ENCODE peak calls at places on chromosomes 6 and 20, in seven cellular contexts. A is body of pancreas, O is HCT116, M is spleen, P is K562, Y is adrenal gland, G is tibial nerve. R is an unnamed sample.

GRCh38 chr6:143957679-143958274 is 50.3 kb downstream of the PLAGL1 start:
- DNase-seq in A (no peak), Y (no peak), M (no peak), G (no peak), P (no peak), O (no peak), R (no peak)

GRCh38 chr6:124073021-124073420 is 269.4 kb downstream of the NKAIN2 start:
- DNase-seq in O (no peak), A (no peak), P (no peak), M (no peak), Y (no peak), G (no peak), R (no peak)

GRCh38 chr20:38790210-38791053 is 15.1 kb upstream of the PPP1R16B start:
- DNase-seq in O (peak; percentile 68), M (no peak), A (no peak), G (no peak), P (peak; percentile 79), Y (no peak), R (peak; percentile 39)

GRCh38 chr20:36792422-36792821 is 18.9 kb upstream of the DSN1 start:
- DNase-seq in G (no peak), A (peak; percentile 20), P (peak; percentile 32), M (no peak), Y (no peak), O (peak; percentile 57), R (peak; percentile 37)

GRCh38 chr6:53300656-53301551 is 47.8 kb downstream of the ELOVL5 start:
- DNase-seq in O (no peak), M (peak; percentile 80), P (no peak), Y (peak; percentile 51), A (peak; percentile 10), G (no peak), R (peak; percentile 54)

GRCh38 chr6:70520575-70520974 is 46.2 kb upstream of the SDHAF4 start:
- DNase-seq in M (no peak), G (no peak), P (peak; percentile 17), Y (no peak), A (no peak), O (no peak), R (peak; percentile 19)

GRCh38 chr6:108167449-108167903 is 1.7 kb downstream of the NR2E1 start:
- DNase-seq in O (no peak), A (no peak), P (no peak), M (no peak), G (no peak), Y (no peak), R (peak; percentile 19)

GRCh38 chr6:84882768-84883766 is 118.7 kb upstream of the TBX18 start:
- DNase-seq in A (no peak), M (no peak), Y (no peak), P (no peak), O (no peak), G (no peak), R (no peak)

GRCh38 chr20:17571153-17571527 is 1.3 kb downstream of the DSTN start:
- DNase-seq in M (no peak), P (no peak), G (no peak), Y (no peak), O (no peak), A (no peak), R (peak; percentile 55)

GRCh38 chr20:17571967-17572638 is 2.2 kb downstream of the DSTN start:
- DNase-seq in Y (no peak), O (no peak), G (no peak), A (no peak), P (no peak), M (no peak), R (peak; percentile 13)

GRCh38 chr20:17568972-17569471 is 853 bp upstream of the DSTN start:
- DNase-seq in M (peak; percentile 83), A (peak; percentile 90), G (peak; percentile 72), P (peak; percentile 56), O (peak; percentile 91), Y (peak; percentile 82), R (peak; percentile 34)

GRCh38 chr20:17569616-17570346 is at the start of gene DSTN:
- DNase-seq in G (peak; percentile 88), P (peak; percentile 89), A (peak; percentile 94), O (peak; percentile 78), M (peak; percentile 98), Y (peak; percentile 95), R (peak; percentile 94)

DNA sequence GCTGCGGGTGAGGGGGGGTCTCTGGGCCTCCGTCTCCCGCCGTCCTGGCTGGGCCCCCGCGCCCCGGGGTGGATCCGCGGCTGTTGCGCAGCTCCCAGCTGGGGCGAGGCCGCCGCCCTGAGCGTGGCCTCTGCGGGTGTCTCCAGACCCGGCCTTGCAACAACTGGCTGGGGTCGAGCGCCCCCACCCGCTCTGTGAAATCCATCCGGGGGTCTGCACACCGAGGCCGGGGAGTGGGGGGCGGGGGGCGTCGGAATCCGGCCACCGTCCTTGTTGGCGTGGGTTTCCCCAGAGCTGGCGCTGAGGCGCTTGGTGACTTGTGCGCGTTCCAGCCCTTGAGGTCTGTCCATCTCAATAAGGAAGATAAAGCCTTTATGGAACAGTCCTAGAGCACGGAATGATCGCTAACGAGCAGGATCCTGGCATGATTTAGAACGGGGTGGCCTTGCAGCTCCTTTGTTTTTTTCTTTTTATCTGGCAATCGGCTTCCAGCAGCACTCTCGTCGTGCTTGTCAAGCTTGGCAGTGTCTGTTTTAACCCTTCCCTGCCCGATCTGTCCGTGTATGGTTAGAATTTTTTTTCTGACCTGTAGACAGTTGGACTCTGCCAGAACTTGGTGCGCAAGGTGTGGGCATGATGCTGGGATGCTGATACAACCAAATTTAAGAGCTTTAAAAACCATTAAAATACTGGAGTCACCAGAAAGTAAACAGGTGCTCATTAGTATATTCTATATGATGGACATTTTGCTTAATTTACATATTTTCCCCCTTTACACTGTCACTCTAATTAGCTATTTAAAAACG is 675 bp downstream of the DSTN start:
- DNase-seq in P (peak; percentile 58), A (peak; percentile 77), M (no peak), G (peak; percentile 23), O (peak; percentile 15), Y (peak; percentile 71), R (peak; percentile 75)
- TF ChIP-seq POLR2A in P (no peak), A (peak; percentile 36), M (peak; percentile 71), G (no peak), O (no peak), Y (peak; percentile 47), R (no peak)

GRCh38 chr20:64257107-64257757 is 1.7 kb downstream of the PCMTD2 start:
- DNase-seq in M (peak; percentile 47), O (no peak), A (no peak), G (no peak), Y (no peak), P (no peak), R (peak; percentile 26)

GRCh38 chr20:64254571-64255360 is 782 bp upstream of the PCMTD2 start:
- DNase-seq in P (no peak), M (peak; percentile 79), A (no peak), O (no peak), Y (no peak), G (no peak), R (no peak)

GRCh38 chr20:64254156-64254555 is 1.4 kb upstream of the PCMTD2 start:
- DNase-seq in G (no peak), Y (no peak), O (no peak), P (no peak), A (no peak), M (no peak), R (no peak)

GRCh38 chr20:64256282-64256947 is 867 bp downstream of the PCMTD2 start:
- DNase-seq in A (no peak), M (peak; percentile 70), O (no peak), G (no peak), P (peak; percentile 19), Y (no peak), R (peak; percentile 67)

GRCh38 chr20:64255361-64256281 is at the start of gene PCMTD2:
- DNase-seq in Y (peak; percentile 85), A (peak; percentile 82), O (peak; percentile 47), G (peak; percentile 75), M (peak; percentile 96), P (peak; percentile 91), R (peak; percentile 96)
- TF ChIP-seq POLR2A in Y (peak; percentile 56), A (peak; percentile 55), O (peak; percentile 62), G (peak; percentile 42), M (peak; percentile 50), P (peak; percentile 61), R (peak; percentile 45)

GRCh38 chr6:43768983-43769525 is 957 bp upstream of the VEGFA start:
- DNase-seq in Y (peak; percentile 55), G (peak; percentile 42), P (no peak), M (peak; percentile 70), A (peak; percentile 44), O (no peak), R (no peak)

GRCh38 chr6:43771210-43771857 is 1.3 kb downstream of the VEGFA start:
- DNase-seq in Y (peak; percentile 82), A (peak; percentile 84), M (peak; percentile 89), G (peak; percentile 41), P (peak; percentile 82), O (no peak), R (peak; percentile 77)

GRCh38 chr6:43769526-43770416 is at the start of gene VEGFA:
- DNase-seq in P (peak; percentile 94), G (peak; percentile 89), A (peak; percentile 89), O (peak; percentile 68), Y (peak; percentile 94), M (peak; percentile 97), R (peak; percentile 94)

GRCh38 chr6:43771858-43772570 is 2.0 kb downstream of the VEGFA start:
- DNase-seq in Y (peak; percentile 86), P (peak; percentile 90), G (peak; percentile 64), O (no peak), M (peak; percentile 91), A (peak; percentile 83), R (peak; percentile 80)

DNA sequence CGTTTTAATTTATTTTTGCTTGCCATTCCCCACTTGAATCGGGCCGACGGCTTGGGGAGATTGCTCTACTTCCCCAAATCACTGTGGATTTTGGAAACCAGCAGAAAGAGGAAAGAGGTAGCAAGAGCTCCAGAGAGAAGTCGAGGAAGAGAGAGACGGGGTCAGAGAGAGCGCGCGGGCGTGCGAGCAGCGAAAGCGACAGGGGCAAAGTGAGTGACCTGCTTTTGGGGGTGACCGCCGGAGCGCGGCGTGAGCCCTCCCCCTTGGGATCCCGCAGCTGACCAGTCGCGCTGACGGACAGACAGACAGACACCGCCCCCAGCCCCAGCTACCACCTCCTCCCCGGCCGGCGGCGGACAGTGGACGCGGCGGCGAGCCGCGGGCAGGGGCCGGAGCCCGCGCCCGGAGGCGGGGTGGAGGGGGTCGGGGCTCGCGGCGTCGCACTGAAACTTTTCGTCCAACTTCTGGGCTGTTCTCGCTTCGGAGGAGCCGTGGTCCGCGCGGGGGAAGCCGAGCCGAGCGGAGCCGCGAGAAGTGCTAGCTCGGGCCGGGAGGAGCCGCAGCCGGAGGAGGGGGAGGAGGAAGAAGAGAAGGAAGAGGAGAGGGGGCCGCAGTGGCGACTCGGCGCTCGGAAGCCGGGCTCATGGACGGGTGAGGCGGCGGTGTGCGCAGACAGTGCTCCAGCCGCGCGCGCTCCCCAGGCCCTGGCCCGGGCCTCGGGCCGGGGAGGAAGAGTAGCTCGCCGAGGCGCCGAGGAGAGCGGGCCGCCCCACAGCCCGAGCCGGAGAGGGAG is 602 bp downstream of the VEGFA start:
- DNase-seq in P (peak; percentile 87), A (peak; percentile 84), M (peak; percentile 89), G (peak; percentile 31), O (no peak), Y (peak; percentile 83), R (peak; percentile 78)
- TF ChIP-seq POLR2A in P (peak; percentile 68), A (peak; percentile 89), M (no peak), G (peak; percentile 9), O (no peak), Y (peak; percentile 39), R (peak; percentile 70)

GRCh38 chr6:20404641-20405032 is 3.0 kb downstream of the E2F3 start:
- DNase-seq in O (peak; percentile 72), Y (peak; percentile 31), G (no peak), A (peak; percentile 42), P (peak; percentile 91), M (peak; percentile 78), R (peak; percentile 83)

GRCh38 chr6:20403080-20403765 is 1.5 kb downstream of the E2F3 start:
- DNase-seq in G (peak; percentile 56), Y (peak; percentile 91), O (peak; percentile 80), P (peak; percentile 97), M (peak; percentile 99), A (peak; percentile 86), R (peak; percentile 92)

GRCh38 chr6:20402181-20403079 is 751 bp downstream of the E2F3 start:
- DNase-seq in A (peak; percentile 34), O (peak; percentile 12), P (peak; percentile 88), Y (peak; percentile 60), M (peak; percentile 93), G (no peak), R (peak; percentile 76)

GRCh38 chr6:20401403-20402180 is at the start of gene E2F3:
- DNase-seq in G (peak; percentile 99), O (peak; percentile 100), A (peak; percentile 100), M (peak; percentile 98), P (peak; percentile 100), Y (peak; percentile 100), R (peak; percentile 100)

DNA sequence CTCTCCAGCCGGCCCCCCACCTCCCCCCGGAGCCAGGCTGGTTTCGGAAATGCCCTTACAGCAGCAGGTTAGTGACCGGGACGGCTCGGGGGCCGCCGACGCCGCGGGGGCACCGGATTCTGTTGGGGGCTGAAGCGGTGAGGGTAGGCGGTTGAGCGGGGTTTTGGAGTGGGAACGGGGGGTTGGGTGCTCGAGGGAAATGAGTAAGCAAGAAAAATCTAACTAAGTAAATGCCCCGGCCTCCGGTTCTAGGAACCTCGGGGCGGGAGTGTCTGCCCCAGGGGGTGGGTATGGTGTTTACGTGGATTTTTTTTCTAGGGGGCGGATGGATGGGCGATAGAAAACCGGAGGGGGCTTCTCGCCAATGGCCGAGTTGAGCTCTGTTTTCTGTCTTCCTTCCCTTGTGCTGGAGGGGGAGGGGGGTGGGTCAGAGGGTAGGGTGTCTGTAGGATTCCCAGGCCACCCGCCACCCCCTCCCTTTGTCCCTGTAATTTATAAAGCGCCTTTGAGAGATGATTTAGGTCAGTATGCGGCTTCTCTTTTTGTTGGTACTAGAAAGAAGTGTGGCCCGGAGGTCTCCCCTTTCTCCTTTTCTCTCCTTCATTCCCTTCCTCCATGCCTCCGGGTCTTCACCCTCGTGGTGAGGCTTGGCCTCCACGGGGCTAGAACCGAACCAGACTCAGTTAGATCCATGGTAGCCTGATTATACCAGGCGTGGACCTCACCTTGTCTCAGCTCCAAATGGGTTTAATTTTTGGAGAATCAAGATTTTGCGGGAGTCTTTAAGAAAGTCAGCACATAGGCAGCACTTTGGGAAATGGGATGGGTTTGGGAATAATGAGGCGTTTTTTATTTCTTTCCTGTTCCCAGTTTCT is 2.3 kb downstream of the E2F3 start:
- DNase-seq in P (peak; percentile 93), M (no peak), G (no peak), Y (no peak), O (peak; percentile 12), A (peak; percentile 35), R (peak; percentile 86)
- TF ChIP-seq POLR2A in P (peak; percentile 88), M (no peak), G (no peak), Y (no peak), O (no peak), A (no peak), R (peak; percentile 63)

R was measured in erythroblast.